ENCODE peak calls at places on chromosomes 6 and 20, in nine cellular contexts. F is non-pigmented ciliary epithelial cell; H is stimulated activated CD8-positive, alpha-beta memory T cell treated with anti-CD3 and anti-CD28 coated beads, Interleukin-4, amount 100 ng/mL, for 24 hours; J is GM03348; B is amygdala; A is dorsolateral prefrontal cortex; O is iPS-NIHi11; Q is AG10803; K is RPMI7951. U is an unnamed sample.
A peak's percentile ranks its signal among the peaks of the same experiment; 100 is the strongest.

GRCh38 chr20:63093966-63094766 is 87.4 kb upstream of the BHLHE23 start:
- DNase-seq in F (no peak), H (no peak), J (no peak), B (no peak), A (peak; percentile 30), O (peak; percentile 8), Q (no peak), K (no peak), U (no peak)

GRCh38 chr6:46453221-46453620 is 38.0 kb downstream of the RCAN2 start:
- DNase-seq in F (peak; percentile 72), H (no peak), J (peak; percentile 73), B (no peak), A (no peak), O (no peak), Q (peak; percentile 96), K (peak; percentile 68), U (peak; percentile 84)

GRCh38 chr6:5776104-5776503 is 230.6 kb downstream of the NRN1 start:
- DNase-seq in F (no peak), H (no peak), J (no peak), B (no peak), A (no peak), O (no peak), Q (no peak), K (no peak), U (no peak)

GRCh38 chr20:15475483-15475882 is 1097.8 kb downstream of the KIF16B start:
- DNase-seq in F (no peak), H (no peak), J (peak; percentile 5), B (no peak), A (no peak), O (no peak), Q (no peak), K (peak; percentile 37), U (peak; percentile 14)

GRCh38 chr20:58228484-58229197 is at the start of gene ANKRD60:
- DNase-seq in F (no peak), H (peak; percentile 26), J (peak; percentile 28), B (no peak), A (no peak), O (peak; percentile 87), Q (peak; percentile 13), K (peak; percentile 53), U (peak; percentile 27)

GRCh38 chr20:37972256-37973058 is 60.8 kb downstream of the TTI1 start:
- DNase-seq in F (no peak), H (no peak), J (no peak), B (no peak), A (no peak), O (no peak), Q (no peak), K (no peak), U (no peak)

GRCh38 chr6:27825025-27825823 is 87.0 kb downstream of the OR2B2 start:
- DNase-seq in F (no peak), H (no peak), J (no peak), B (no peak), A (no peak), O (no peak), Q (no peak), K (no peak), U (peak; percentile 35)

GRCh38 chr6:44321210-44321609 is 8.1 kb upstream of the AARS2 start:
- DNase-seq in F (no peak), H (no peak), J (no peak), B (no peak), A (no peak), O (no peak), Q (no peak), K (no peak), U (no peak)

GRCh38 chr6:159304641-159305040 is 135.4 kb downstream of the FNDC1 start:
- DNase-seq in F (no peak), H (no peak), J (no peak), B (no peak), A (no peak), O (no peak), Q (no peak), K (no peak), U (no peak)